ENCODE peak calls at places on chromosomes 16 and 17, in seven cellular contexts. N is SK-N-SH, B is HepG2, S is GM12878, C is HCT116, J is K562, P is H1. R is an unnamed sample.

GRCh38 chr16:11752856-11753255 is 10.2 kb upstream of the TXNDC11 start:
- DNase-seq in B (no peak), C (no peak), P (no peak), J (no peak), N (no peak), S (no peak), R (peak)

GRCh38 chr17:62064791-62065563 is at the start of gene MED13:
- DNase-seq in B (peak), C (no peak), S (no peak), N (peak), P (no peak), J (peak), R (peak)

GRCh38 chr16:88535181-88535856 is 34.9 kb upstream of the ZC3H18 start:
- DNase-seq in C (no peak), J (no peak), S (no peak), P (no peak), N (no peak), B (no peak), R (no peak)

GRCh38 chr16:21611546-21612384 is 12.4 kb downstream of the METTL9 start:
- DNase-seq in N (no peak), P (no peak), C (no peak), S (no peak), J (peak), B (no peak), R (no peak)

GRCh38 chr17:83173180-83173996 is 94.0 kb downstream of the METRNL start:
- DNase-seq in C (no peak), S (no peak), B (no peak), J (no peak), N (no peak), P (no peak), R (no peak)

GRCh38 chr16:76487411-76488064 is 210.3 kb downstream of the CNTNAP4 start:
- DNase-seq in J (no peak), N (peak), C (no peak), S (no peak), P (no peak), B (no peak), R (no peak)

GRCh38 chr17:2598166-2598565 is 4.7 kb downstream of the PAFAH1B1 start:
- DNase-seq in P (no peak), J (no peak), B (no peak), N (no peak), S (no peak), C (no peak), R (no peak)

GRCh38 chr17:58822148-58823050 is 66.7 kb downstream of the PPM1E start:
- DNase-seq in P (no peak), C (no peak), S (no peak), N (peak), B (no peak), J (no peak), R (no peak)

GRCh38 chr16:70696952-70697600 is 11.2 kb upstream of the MTSS2 start:
- DNase-seq in N (no peak), P (no peak), B (no peak), J (no peak), C (no peak), S (no peak), R (peak)

GRCh38 chr17:48995871-48996695 is 1.1 kb upstream of the IGF2BP1 start:
- DNase-seq in S (no peak), P (peak), N (peak), B (peak), J (peak), C (no peak), R (no peak)

GRCh38 chr16:49350265-49351103 is 23.1 kb upstream of the C16orf78 start:
- DNase-seq in C (peak), S (no peak), N (peak), P (no peak), B (peak), J (peak), R (peak)

GRCh38 chr17:47087093-47087492 is 102.0 kb downstream of the CDC27 start:
- DNase-seq in B (peak), J (no peak), N (no peak), C (no peak), P (no peak), S (no peak), R (no peak)

GRCh38 chr17:72486806-72487205 is 366.0 kb downstream of the SOX9 start:
- DNase-seq in C (no peak), N (no peak), J (no peak), S (no peak), P (no peak), B (no peak), R (no peak)

GRCh38 chr17:45228121-45228941 is 6.6 kb downstream of the FMNL1 start:
- DNase-seq in B (no peak), P (no peak), J (no peak), N (no peak), C (no peak), S (no peak), R (no peak)

GRCh38 chr17:50201226-50201854 is at the start of gene COL1A1:
- DNase-seq in N (peak), P (no peak), C (no peak), S (no peak), J (no peak), B (no peak), R (no peak)

GRCh38 chr17:13113821-13114525 is 96.1 kb upstream of the ELAC2 start:
- DNase-seq in S (no peak), N (no peak), B (no peak), C (no peak), J (no peak), P (no peak), R (peak)

GRCh38 chr17:65277576-65277975 is 140.4 kb downstream of the RGS9 start:
- DNase-seq in P (no peak), S (no peak), J (no peak), N (no peak), B (no peak), C (no peak), R (no peak)

GRCh38 chr16:1781758-1782407 is 488 bp downstream of the SPSB3 start:
- DNase-seq in P (no peak), S (no peak), J (no peak), B (no peak), N (peak), C (no peak), R (peak)

GRCh38 chr16:30903596-30903995 is 7.2 kb downstream of the CTF1 start:
- DNase-seq in J (no peak), C (no peak), S (no peak), B (peak), N (peak), P (no peak), R (no peak)

GRCh38 chr17:80991645-80992076 is at the start of gene CHMP6:
- DNase-seq in J (peak), N (peak), S (no peak), B (peak), C (peak), P (no peak), R (peak)

GRCh38 chr16:85659805-85660511 is 28.8 kb downstream of the GINS2 start:
- DNase-seq in C (peak), S (no peak), P (peak), N (peak), B (peak), J (peak), R (peak)

GRCh38 chr16:28100810-28101532 is 37.5 kb upstream of the GSG1L start:
- DNase-seq in S (no peak), C (no peak), N (no peak), P (no peak), J (no peak), B (no peak), R (no peak)

GRCh38 chr17:64984181-64984580 is 64.9 kb upstream of the LRRC37A3 start:
- DNase-seq in N (no peak), C (no peak), B (no peak), J (no peak), P (no peak), S (no peak), R (no peak)

GRCh38 chr16:4767872-4768548 is 1.0 kb upstream of the ZNF500 start:
- DNase-seq in J (no peak), P (no peak), N (no peak), S (peak), C (peak), B (no peak), R (no peak)

GRCh38 chr16:76278976-76279375 is 1.8 kb downstream of the CNTNAP4 start:
- DNase-seq in B (peak), N (peak), S (no peak), J (no peak), P (no peak), C (no peak), R (peak)

GRCh38 chr17:49798182-49798581 is 9.7 kb downstream of the KAT7 start:
- DNase-seq in B (no peak), N (no peak), J (no peak), C (no peak), S (no peak), P (no peak), R (no peak)

GRCh38 chr17:70539172-70539924 is 370.0 kb downstream of the KCNJ2 start:
- DNase-seq in B (no peak), J (no peak), N (no peak), S (no peak), P (no peak), C (no peak), R (no peak)

GRCh38 chr17:37698856-37699255 is 46.0 kb downstream of the HNF1B start:
- DNase-seq in B (no peak), J (no peak), P (no peak), S (no peak), N (no peak), C (no peak), R (no peak)

GRCh38 chr17:12592941-12593340 is 72.7 kb upstream of the MYOCD start:
- DNase-seq in B (no peak), N (no peak), J (no peak), P (no peak), S (no peak), C (no peak), R (no peak)

GRCh38 chr16:4407543-4408322 is 8.7 kb downstream of the CORO7 start:
- DNase-seq in N (no peak), C (no peak), J (no peak), B (no peak), S (no peak), P (no peak), R (peak)

GRCh38 chr16:85650864-85651811 is 37.6 kb downstream of the GINS2 start:
- DNase-seq in C (no peak), J (no peak), B (no peak), P (no peak), N (peak), S (no peak), R (no peak)

GRCh38 chr16:83137326-83137770 is 510.6 kb downstream of the CDH13 start:
- DNase-seq in J (no peak), S (no peak), C (no peak), B (peak), N (no peak), P (no peak), R (no peak)

GRCh38 chr17:65698381-65699061 is 137.1 kb upstream of the AXIN2 start:
- DNase-seq in P (no peak), C (no peak), S (no peak), J (no peak), B (peak), N (no peak), R (no peak)

GRCh38 chr17:69898606-69899005 is 176.4 kb upstream of the KCNJ16 start:
- DNase-seq in P (no peak), S (no peak), N (no peak), C (no peak), J (no peak), B (no peak), R (no peak)

GRCh38 chr17:82881900-82882714 is 42.3 kb upstream of the ZNF750 start:
- DNase-seq in J (no peak), S (no peak), P (no peak), C (no peak), N (no peak), B (peak), R (no peak)

GRCh38 chr16:21685034-21685455 is 21.3 kb downstream of the OTOA start:
- DNase-seq in P (no peak), J (peak), B (no peak), C (no peak), S (no peak), N (no peak), R (peak)

GRCh38 chr17:73719588-73720071 is 75.4 kb upstream of the SDK2 start:
- DNase-seq in J (no peak), P (no peak), S (no peak), N (peak), C (no peak), B (peak), R (no peak)

DNA sequence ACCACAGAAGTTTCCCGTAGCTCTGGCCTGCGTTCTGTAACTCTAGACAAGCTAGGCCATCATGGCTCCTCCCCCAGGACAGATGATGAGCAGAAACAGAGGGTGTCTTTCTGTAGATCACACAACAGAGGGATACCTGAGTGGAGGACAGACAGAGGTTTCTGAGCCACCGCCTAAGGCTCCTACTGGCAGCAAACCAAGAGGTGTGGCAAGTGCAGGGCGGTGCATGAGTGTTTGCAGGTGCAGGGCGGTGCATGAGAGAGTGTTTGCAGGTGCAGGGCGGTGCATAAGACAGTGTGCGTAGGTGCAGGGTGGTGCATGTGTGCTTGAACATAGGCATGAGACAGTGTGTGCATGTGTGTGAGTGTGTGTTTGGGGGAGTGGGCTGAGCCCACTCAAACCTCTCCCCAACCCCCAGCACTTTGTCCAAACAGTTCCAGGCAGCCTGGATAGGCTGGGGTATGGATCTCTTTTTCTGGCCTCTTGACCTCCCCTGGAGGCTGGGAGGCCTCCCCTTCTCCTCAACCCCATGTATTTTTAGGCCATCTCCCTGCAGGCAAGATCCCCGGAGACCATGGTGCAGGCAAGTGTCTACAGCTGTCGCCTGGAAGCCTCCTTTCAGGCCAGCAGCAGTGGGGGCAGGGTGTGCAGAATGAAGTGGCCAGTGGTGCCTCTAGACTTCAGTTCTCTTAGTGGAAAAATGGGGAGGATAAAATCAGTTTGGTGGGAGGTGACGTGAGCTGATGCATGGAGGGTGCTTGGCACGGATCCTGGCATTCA is 53.4 kb upstream of the CBX4 start:
- DNase-seq in J (no peak), S (no peak), C (no peak), B (no peak), P (no peak), N (no peak), R (peak)
- TF ChIP-seq JUND in J (no peak), S (no peak), C (no peak), B (no peak), P (no peak), N (no peak), R (no peak)

GRCh38 chr16:12819126-12820117 is 15.7 kb upstream of the CPPED1 start:
- DNase-seq in P (no peak), C (peak), S (peak), J (peak), B (peak), N (peak), R (peak)
- TF ChIP-seq JUND in P (no peak), C (no peak), S (no peak), J (peak), B (no peak), N (no peak), R (no peak)

GRCh38 chr17:7588553-7589203 is 1.2 kb downstream of the SOX15 start:
- DNase-seq in C (no peak), J (no peak), N (peak), S (no peak), B (no peak), P (no peak), R (no peak)

GRCh38 chr17:7587831-7588230 is 2.1 kb downstream of the SOX15 start:
- DNase-seq in J (no peak), C (no peak), P (no peak), S (no peak), B (no peak), N (no peak), R (no peak)

GRCh38 chr17:7589204-7589868 is 558 bp downstream of the SOX15 start:
- DNase-seq in N (peak), P (no peak), C (no peak), J (no peak), B (no peak), S (no peak), R (no peak)

GRCh38 chr17:7586673-7587419 is 3.0 kb downstream of the SOX15 start:
- DNase-seq in C (peak), J (peak), P (no peak), B (peak), S (no peak), N (no peak), R (peak)

GRCh38 chr17:7587420-7587786 is 2.5 kb downstream of the SOX15 start:
- DNase-seq in J (no peak), S (no peak), P (no peak), C (no peak), N (no peak), B (no peak), R (no peak)
- TF ChIP-seq JUND in J (no peak), S (no peak), P (no peak), C (no peak), N (no peak), B (no peak), R (no peak)

DNA sequence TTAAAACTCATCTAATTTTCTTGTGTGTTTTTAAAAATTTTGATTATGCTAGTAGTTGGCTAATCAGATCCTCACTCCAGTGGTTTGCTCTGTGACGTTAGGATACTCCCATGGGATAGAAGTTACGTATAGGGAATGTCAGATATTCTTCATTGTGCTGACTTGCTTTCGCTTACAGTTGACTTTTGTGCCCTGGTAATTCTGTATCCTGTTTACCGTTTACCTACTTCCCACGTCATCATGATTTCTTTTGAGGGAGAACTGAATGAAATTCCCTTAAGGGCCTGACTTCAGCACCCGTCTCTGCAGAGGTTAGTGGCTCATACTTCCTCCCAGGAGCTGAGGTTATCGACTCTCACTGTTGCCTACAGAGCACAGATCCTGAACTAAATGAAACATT is 2.6 kb downstream of the PRKAR1A start:
- DNase-seq in S (no peak), J (no peak), P (no peak), C (no peak), N (no peak), B (peak), R (no peak)
- TF ChIP-seq JUND in S (no peak), J (no peak), P (no peak), C (no peak), N (no peak), B (no peak), R (no peak)

DNA sequence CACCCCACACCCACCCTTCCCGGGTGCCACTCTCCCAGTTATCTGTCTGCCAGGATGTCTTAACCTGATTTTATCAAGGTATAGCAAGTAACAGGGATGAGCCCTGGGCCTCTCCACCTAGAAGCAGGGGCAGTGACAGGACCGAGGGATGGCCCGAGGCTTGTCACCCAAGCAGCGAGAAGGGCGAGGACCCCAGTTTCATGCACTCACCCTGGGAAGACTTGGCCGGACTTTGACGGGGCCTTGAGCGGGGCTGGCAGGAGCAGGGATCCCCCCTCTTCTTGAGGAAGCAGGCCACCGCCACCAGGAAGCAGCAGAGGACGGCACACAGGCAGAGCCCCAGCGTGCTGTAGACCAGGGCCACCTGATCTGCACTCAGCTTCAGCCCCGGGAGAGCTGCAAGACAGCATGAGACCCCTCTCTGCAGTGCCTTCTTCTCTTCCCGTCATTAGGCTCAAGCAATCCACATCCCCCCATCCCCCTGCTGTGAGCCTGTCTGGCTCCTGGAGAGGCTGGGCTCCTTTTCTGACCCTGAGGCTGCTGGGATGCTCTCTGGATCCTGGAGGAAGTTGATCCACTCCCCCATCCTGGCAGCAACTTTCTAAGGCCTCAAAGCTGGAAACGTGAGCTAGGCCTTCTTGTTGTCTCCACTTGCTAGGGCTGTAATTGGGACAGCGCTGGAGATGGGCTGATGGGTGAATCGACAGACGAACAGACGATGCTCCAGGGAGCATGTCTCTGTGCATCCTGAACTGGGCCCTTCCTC is 31.6 kb downstream of the TNFRSF13B start:
- DNase-seq in S (no peak), N (no peak), J (no peak), P (peak), C (no peak), B (no peak), R (no peak)
- TF ChIP-seq JUND in S (no peak), N (no peak), J (no peak), P (no peak), C (no peak), B (no peak), R (no peak)

R was measured in T47D.